ENCODE peak calls at places on chromosomes 16 and 17, in seven cellular contexts. I is iPS-NIHi11; P is tibial nerve; B is activated CD8-positive, alpha-beta memory T cell treated with anti-CD3 and anti-CD28 coated beads for 4 hours; R is sciatic nerve; Z is AG09319; W is mucosa of descending colon. G is an unnamed sample.

GRCh38 chr17:54956802-54957201 is 11.7 kb downstream of the COX11 start:
- DNase-seq in B (no peak), Z (no peak), R (no peak), P (no peak), I (peak), W (no peak), G (no peak)

GRCh38 chr17:80679816-80680215 is 135.2 kb downstream of the RPTOR start:
- DNase-seq in P (no peak), W (no peak), R (no peak), Z (no peak), I (no peak), B (no peak), G (no peak)

GRCh38 chr17:59504821-59505220 is 60.6 kb upstream of the DHX40 start:
- DNase-seq in R (no peak), Z (no peak), B (no peak), W (no peak), P (no peak), I (no peak), G (no peak)

GRCh38 chr16:67245674-67246080 is 1.6 kb downstream of the FHOD1 start:
- DNase-seq in I (no peak), R (no peak), W (no peak), B (no peak), Z (no peak), P (no peak), G (no peak)

GRCh38 chr17:32398946-32399345 is 45.4 kb upstream of the PSMD11 start:
- DNase-seq in R (no peak), Z (no peak), B (no peak), P (no peak), W (no peak), I (no peak), G (no peak)

GRCh38 chr17:75151893-75152292 is 2.4 kb downstream of the JPT1 start:
- DNase-seq in W (no peak), R (no peak), Z (no peak), I (no peak), B (no peak), P (no peak), G (no peak)

GRCh38 chr17:6279659-6280058 is 155.3 kb downstream of the AIPL1 start:
- DNase-seq in I (peak), B (no peak), W (no peak), P (no peak), Z (no peak), R (no peak), G (no peak)

GRCh38 chr16:1432388-1433262 is 1.7 kb downstream of the PERCC1 start:
- DNase-seq in R (no peak), Z (no peak), W (no peak), P (no peak), B (no peak), I (no peak), G (no peak)

GRCh38 chr16:28549301-28549899 is 4.3 kb upstream of the SGF29 start:
- DNase-seq in R (no peak), P (no peak), Z (no peak), I (no peak), W (peak), B (no peak), G (no peak)

GRCh38 chr16:1057252-1057932 is 15.2 kb upstream of the SSTR5 start:
- DNase-seq in R (no peak), W (no peak), I (peak), Z (no peak), B (peak), P (no peak), G (no peak)

GRCh38 chr17:72176516-72176851 is 55.7 kb downstream of the SOX9 start:
- DNase-seq in I (no peak), W (no peak), R (no peak), Z (no peak), B (no peak), P (no peak), G (no peak)